ENCODE peak calls at places on chromosomes 13 and 19, in five cellular contexts. A is fibroblast of lung; B is CD8-positive, alpha-beta T cell; E is H9; R is tibial artery. W is an unnamed sample. For H3K9me3, the result is how much of the 10 kb centered on the place peaks cover.

GRCh38 chr19:18424890-18425514 is 5.8 kb downstream of the SSBP4 start:
- DNase-seq in A (no peak), B (no peak), E (no peak), R (no peak), W (no peak)

GRCh38 chr19:48310227-48310626 is 15.1 kb upstream of the EMP3 start:
- DNase-seq in A (no peak), B (no peak), E (no peak), R (no peak), W (no peak)

GRCh38 chr13:87444135-87444534 is 227.0 kb upstream of the SLITRK5 start:
- DNase-seq in A (no peak), B (no peak), E (no peak), R (no peak), W (no peak)

GRCh38 chr19:40803857-40804782 is 5.1 kb downstream of the EGLN2 start:
- DNase-seq in A (no peak), B (peak), E (peak), R (no peak), W (peak)

GRCh38 chr19:18940791-18941627 is at the start of gene HOMER3:
- DNase-seq in A (peak), B (peak), E (peak), R (peak), W (peak)

GRCh38 chr13:33352520-33352919 is 67.0 kb upstream of the STARD13 start:
- DNase-seq in A (no peak), B (no peak), E (no peak), R (no peak), W (no peak)

GRCh38 chr13:32134241-32134801 is 102.7 kb downstream of the FRY start:
- DNase-seq in A (peak), B (no peak), E (no peak), R (no peak), W (no peak)

GRCh38 chr19:39325778-39326680 is 5.4 kb upstream of the LRFN1 start:
- DNase-seq in A (no peak), B (no peak), E (peak), R (no peak), W (no peak)

GRCh38 chr13:42083138-42083770 is 34.8 kb downstream of the DGKH start:
- DNase-seq in A (no peak), B (no peak), E (no peak), R (no peak), W (no peak)

GRCh38 chr19:35253316-35254286 is 4.8 kb downstream of the LSR start:
- DNase-seq in A (no peak), B (no peak), E (peak), R (no peak), W (no peak)

GRCh38 chr19:13615890-13616289 is 109.6 kb upstream of the CACNA1A start:
- DNase-seq in A (no peak), B (no peak), E (no peak), R (no peak), W (no peak)

GRCh38 chr13:45055902-45056648 is 64.2 kb upstream of the GTF2F2 start:
- DNase-seq in A (peak), B (no peak), E (no peak), R (no peak), W (no peak)

GRCh38 chr13:61247149-61247936 is 168.3 kb downstream of the PCDH20 start:
- DNase-seq in A (no peak), B (no peak), E (no peak), R (no peak), W (no peak)

GRCh38 chr13:36344886-36345437 is 1.2 kb downstream of the SPART start:
- DNase-seq in A (peak), B (peak), E (no peak), R (no peak), W (no peak)

GRCh38 chr13:111292710-111293485 is 27.5 kb upstream of the TEX29 start:
- DNase-seq in A (no peak), B (no peak), E (no peak), R (no peak), W (no peak)

GRCh38 chr13:47945738-47946137 is 55.3 kb downstream of the SUCLA2 start:
- DNase-seq in A (peak), B (no peak), E (no peak), R (no peak), W (no peak)

GRCh38 chr13:24133396-24133795 is 27.1 kb upstream of the SPATA13 start:
- DNase-seq in A (no peak), B (no peak), E (no peak), R (no peak), W (no peak)

GRCh38 chr19:13282486-13283065 is 132.4 kb downstream of the IER2 start:
- DNase-seq in A (no peak), B (no peak), E (no peak), R (no peak), W (no peak)

DNA sequence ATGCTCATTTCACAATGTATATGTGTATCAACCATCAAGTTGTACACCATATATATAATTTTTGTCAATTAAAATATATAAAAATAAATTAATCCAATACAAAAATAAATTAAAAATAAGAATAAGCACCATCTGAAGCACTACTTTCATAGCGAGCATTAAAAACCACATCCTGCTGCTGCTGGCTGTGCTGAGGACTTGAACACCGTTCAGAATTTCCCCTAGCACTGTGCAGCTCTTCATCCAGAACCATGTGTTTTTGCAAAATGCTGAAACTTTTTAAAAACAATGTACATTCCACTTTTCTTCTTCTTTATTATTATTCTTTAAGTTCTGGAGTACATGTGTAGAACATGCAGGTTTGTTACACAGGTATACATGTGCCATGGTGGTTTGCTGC is 40.0 kb upstream of the FOXO1 start:
- DNase-seq in A (no peak), B (no peak), E (no peak), R (no peak), W (no peak)
- H3K9me3 ChIP-seq in A (under half), B (under half), E (under half), R (half or more), W (under half)

GRCh38 chr19:57212109-57212508 is 18.7 kb upstream of the AURKC start:
- DNase-seq in A (no peak), B (no peak), E (no peak), R (no peak), W (no peak)
- H3K9me3 ChIP-seq in A (under half), B (under half), E (under half), R (half or more), W (under half)

DNA sequence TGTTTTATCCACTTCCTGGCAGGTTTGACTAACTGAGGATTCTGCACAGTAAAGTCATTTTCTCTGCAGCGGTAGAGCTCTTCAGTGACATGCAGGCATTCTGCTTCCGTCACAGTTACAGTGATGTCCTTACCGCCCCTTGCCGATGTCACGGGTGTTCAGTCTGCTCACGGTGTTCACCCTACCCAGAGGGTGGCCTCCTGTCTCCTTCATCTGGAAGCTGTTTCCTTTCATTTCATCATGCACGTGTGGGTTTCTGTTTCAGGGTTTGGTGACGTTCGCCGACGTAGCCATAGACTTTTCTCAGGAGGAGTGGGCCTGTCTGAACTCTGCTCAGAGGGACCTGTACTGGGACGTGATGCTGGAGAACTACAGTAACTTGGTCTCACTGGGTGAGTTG is 33.4 kb downstream of the ZNF331 start:
- DNase-seq in A (no peak), B (peak), E (no peak), R (no peak), W (no peak)
- H3K9me3 ChIP-seq in A (under half), B (under half), E (under half), R (under half), W (under half)

DNA sequence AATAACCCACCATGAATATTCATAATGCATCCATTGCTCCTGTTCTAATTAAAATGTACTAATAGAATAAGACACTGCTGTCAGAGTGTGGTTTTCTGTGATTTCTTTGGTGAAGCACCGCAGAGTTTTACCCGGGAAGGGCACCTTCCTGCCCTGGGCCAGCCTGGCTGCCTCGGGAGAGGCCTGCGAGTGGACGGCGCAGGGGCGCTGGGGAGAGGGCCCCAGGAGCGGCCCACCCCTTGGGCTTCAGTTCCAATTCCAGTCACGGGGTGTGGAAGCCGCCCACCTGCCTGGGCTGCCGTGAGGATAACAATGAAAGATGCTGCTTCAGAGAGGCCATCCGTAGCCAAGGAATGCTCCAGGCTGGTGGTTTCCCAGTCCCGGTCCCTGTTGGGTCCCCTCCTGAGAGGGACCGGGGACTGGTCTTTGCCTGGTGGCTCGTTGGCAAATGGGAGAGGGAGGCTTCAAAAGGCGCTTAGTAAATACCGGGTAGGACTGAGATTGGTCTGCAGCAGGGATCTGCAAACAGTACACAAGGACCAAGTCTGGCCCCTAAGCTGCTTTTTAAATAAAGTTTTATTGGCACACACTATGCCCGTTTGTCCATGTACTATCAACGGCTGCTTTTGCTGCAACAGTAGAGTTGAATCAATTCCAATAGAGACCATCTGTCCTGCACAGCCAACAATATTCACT is 18.0 kb downstream of the TCF3 start:
- DNase-seq in A (no peak), B (no peak), E (no peak), R (no peak), W (no peak)
- H3K9me3 ChIP-seq in A (under half), B (under half), E (under half), R (under half), W (under half)

GRCh38 chr19:6914321-6914720 is 26.9 kb downstream of the ADGRE1 start:
- DNase-seq in A (no peak), B (no peak), E (no peak), R (no peak), W (no peak)
- H3K9me3 ChIP-seq in A (under half), B (under half), E (half or more), R (under half), W (under half)

GRCh38 chr19:52020506-52020905 is 7.7 kb downstream of the ZNF614 start:
- DNase-seq in A (no peak), B (no peak), E (no peak), R (no peak), W (no peak)
- H3K9me3 ChIP-seq in A (under half), B (half or more), E (under half), R (half or more), W (half or more)

DNA sequence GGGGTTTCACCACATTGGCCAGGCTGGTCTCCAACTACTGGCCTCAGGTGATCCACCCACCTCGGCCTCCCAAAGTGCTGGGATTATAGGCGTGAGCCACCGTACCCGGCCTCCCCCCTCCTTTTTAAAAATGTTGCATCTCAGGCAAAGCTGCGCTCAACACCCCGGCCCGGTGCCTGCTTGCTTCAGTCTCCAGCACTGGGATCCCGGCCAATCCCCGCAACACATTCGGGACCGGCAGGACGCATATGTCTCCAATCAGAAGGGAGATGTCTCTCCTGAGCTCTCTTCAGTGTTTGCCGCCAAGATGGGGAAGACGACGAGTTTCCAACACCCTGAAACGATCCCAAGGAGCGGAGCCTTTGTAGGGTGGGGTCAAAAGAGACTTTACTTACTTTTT is 16.1 kb downstream of the GNG7 start:
- DNase-seq in A (no peak), B (no peak), E (no peak), R (no peak), W (no peak)
- H3K9me3 ChIP-seq in A (under half), B (under half), E (under half), R (under half), W (under half)

DNA sequence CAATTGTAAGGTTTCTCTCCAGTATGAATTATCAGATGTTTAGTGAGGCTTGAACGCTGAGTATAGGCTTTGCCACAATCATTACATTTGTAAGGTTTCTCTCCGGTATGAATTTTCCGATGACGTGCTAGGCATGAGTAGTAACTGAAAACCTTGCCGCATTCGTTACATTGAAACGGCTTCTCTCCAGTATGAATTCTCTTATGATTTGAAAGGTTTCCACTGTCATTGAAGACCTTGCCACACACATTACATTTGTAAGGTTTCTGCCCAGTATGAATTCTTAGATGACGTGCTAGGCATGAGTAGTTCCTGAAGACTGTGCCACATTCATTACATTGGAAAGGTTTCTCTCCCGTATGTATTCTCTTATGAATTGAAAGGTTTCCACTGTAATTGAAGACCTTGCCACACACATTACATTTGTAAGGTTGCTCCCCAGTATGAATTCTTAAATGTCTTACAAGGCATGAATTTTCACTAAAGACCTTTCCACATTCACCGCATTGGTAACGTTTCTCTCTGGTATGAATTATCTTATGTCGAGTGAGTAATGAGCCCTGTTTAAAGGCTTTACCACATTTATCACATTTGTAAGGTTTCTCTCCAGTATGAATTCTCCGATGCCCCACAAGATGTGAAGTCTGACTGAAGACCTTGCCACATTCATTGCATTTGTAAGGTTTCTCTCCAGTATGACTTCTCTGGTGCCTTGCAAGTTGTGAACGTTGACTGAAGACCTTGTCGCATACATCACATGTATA is 15.6 kb downstream of the ZNF836 start:
- DNase-seq in A (no peak), B (no peak), E (no peak), R (no peak), W (no peak)
- H3K9me3 ChIP-seq in A (under half), B (half or more), E (half or more), R (half or more), W (half or more)

GRCh38 chr19:22421797-22422196 is 349 bp downstream of the ZNF98 start:
- DNase-seq in A (no peak), B (no peak), E (no peak), R (no peak), W (no peak)
- H3K9me3 ChIP-seq in A (under half), B (under half), E (half or more), R (under half), W (under half)

W was measured in T-helper 17 cell.